ENCODE peak calls at places on chromosomes 7 and 10, in eight cellular contexts. Z, C, L, U, X, K, G and A are unnamed samples.

GRCh38 chr10:1036341-1036791 is 10.7 kb upstream of the IDI2 start:
- DNase-seq in C (peak; percentile 72), Z (peak; percentile 34), L (no peak), U (peak; percentile 46), X (peak; percentile 71), G (no peak), K (peak; percentile 48), A (no peak)

GRCh38 chr7:18361756-18362155 is 133.8 kb upstream of the HDAC9 start:
- DNase-seq in U (peak; percentile 37), G (peak; percentile 67), X (peak; percentile 14), C (no peak), Z (peak; percentile 7), L (peak; percentile 13), K (no peak), A (peak; percentile 67)

GRCh38 chr10:60878224-60878623 is 65.8 kb downstream of the RHOBTB1 start:
- DNase-seq in U (no peak), Z (no peak), K (no peak), X (no peak), G (no peak), L (no peak), C (no peak), A (no peak)

GRCh38 chr7:18895456-18895855 is 222.0 kb downstream of the TWIST1 start:
- DNase-seq in U (no peak), G (no peak), C (peak; percentile 50), K (no peak), Z (peak; percentile 82), X (peak; percentile 97), L (no peak), A (no peak)

GRCh38 chr7:21300692-21301091 is 127.2 kb upstream of the SP4 start:
- DNase-seq in U (no peak), L (no peak), Z (no peak), K (no peak), X (peak; percentile 4), C (no peak), G (no peak), A (no peak)

GRCh38 chr7:123537026-123537642 is 2.7 kb upstream of the IQUB start:
- DNase-seq in K (no peak), C (peak; percentile 49), U (peak; percentile 21), G (no peak), X (peak; percentile 51), Z (peak; percentile 10), L (no peak), A (no peak)

GRCh38 chr7:127885843-127886242 is 145.4 kb downstream of the LRRC4 start:
- DNase-seq in K (no peak), L (no peak), C (peak; percentile 82), Z (peak; percentile 82), G (no peak), X (peak; percentile 65), U (peak; percentile 35), A (no peak)

GRCh38 chr7:5397657-5398237 is 25.9 kb downstream of the TNRC18 start:
- DNase-seq in C (no peak), G (peak; percentile 42), X (peak; percentile 33), L (no peak), K (no peak), Z (no peak), U (no peak), A (no peak)

GRCh38 chr7:36278069-36278766 is 111.4 kb upstream of the ANLN start:
- DNase-seq in X (no peak), Z (no peak), K (no peak), G (no peak), L (no peak), C (no peak), U (no peak), A (no peak)

GRCh38 chr10:58137813-58138212 is 129.9 kb downstream of the IPMK start:
- DNase-seq in C (no peak), U (no peak), K (peak; percentile 60), Z (no peak), X (no peak), L (no peak), G (no peak), A (no peak)

GRCh38 chr10:122267849-122268737 is 3.0 kb upstream of the BTBD16 start:
- DNase-seq in K (peak; percentile 38), X (peak; percentile 57), C (peak; percentile 42), Z (peak; percentile 46), U (peak; percentile 71), G (peak; percentile 81), L (peak; percentile 69), A (peak; percentile 25)

GRCh38 chr10:99396471-99396870 is 34.0 kb downstream of the GOT1 start:
- DNase-seq in X (peak; percentile 82), U (peak; percentile 36), K (no peak), Z (peak; percentile 79), L (no peak), C (peak; percentile 94), G (no peak), A (no peak)

GRCh38 chr7:70696139-70696782 is 435.7 kb upstream of the GALNT17 start:
- DNase-seq in U (no peak), C (peak; percentile 22), G (no peak), L (no peak), X (peak; percentile 69), Z (peak; percentile 33), K (no peak), A (peak; percentile 24)

GRCh38 chr10:72524489-72524888 is 101.4 kb downstream of the MICU1 start:
- DNase-seq in U (no peak), X (no peak), G (no peak), Z (no peak), L (no peak), C (no peak), K (no peak), A (no peak)

GRCh38 chr7:66768865-66769832 is 28.6 kb downstream of the RABGEF1 start:
- DNase-seq in C (peak; percentile 59), Z (peak; percentile 34), X (peak; percentile 15), K (no peak), U (no peak), G (no peak), L (no peak), A (no peak)